ENCODE peak calls at places on chromosomes 13 and 19, in eight cellular contexts. B, K, R, X, F, C, Y and I are unnamed samples.

GRCh38 chr19:56403261-56403660 is 871 bp upstream of the ZNF583 start:
- DNase-seq in X (no peak), R (peak), B (no peak), Y (peak), F (no peak), C (no peak), K (no peak), I (no peak)

GRCh38 chr13:77874406-77874805 is 44.2 kb downstream of the EDNRB start:
- DNase-seq in Y (no peak), K (no peak), C (peak), R (no peak), X (no peak), B (no peak), F (no peak), I (no peak)

GRCh38 chr13:101258071-101258470 is 158.2 kb downstream of the NALCN start:
- DNase-seq in R (peak), K (no peak), B (no peak), X (peak), C (peak), F (peak), Y (no peak), I (no peak)

GRCh38 chr19:9741476-9742171 is 26.9 kb downstream of the ZNF846 start:
- DNase-seq in F (no peak), X (no peak), B (no peak), K (no peak), Y (no peak), R (no peak), C (no peak), I (no peak)

GRCh38 chr19:57664269-57665127 is 4.2 kb upstream of the ZSCAN4 start:
- DNase-seq in C (peak), X (peak), R (peak), F (peak), Y (peak), K (peak), B (peak), I (no peak)

GRCh38 chr13:65095118-65095517 is 2135.0 kb downstream of the PCDH9 start:
- DNase-seq in F (no peak), C (no peak), Y (no peak), R (no peak), X (no peak), B (no peak), K (no peak), I (no peak)

GRCh38 chr19:36025541-36025940 is 7.1 kb downstream of the CLIP3 start:
- DNase-seq in X (no peak), R (no peak), F (no peak), B (no peak), C (no peak), K (no peak), Y (no peak), I (no peak)

GRCh38 chr19:3034845-3035541 is 5.9 kb upstream of the TLE2 start:
- DNase-seq in R (peak), Y (peak), F (peak), K (no peak), X (no peak), B (peak), C (no peak), I (peak)

GRCh38 chr13:64540468-64540867 is 2689.7 kb downstream of the PCDH9 start:
- DNase-seq in F (no peak), C (no peak), R (no peak), B (no peak), X (no peak), Y (no peak), K (no peak), I (no peak)

GRCh38 chr13:80447747-80448146 is 106.8 kb upstream of the SPRY2 start:
- DNase-seq in R (no peak), B (no peak), K (no peak), X (no peak), F (no peak), Y (no peak), C (no peak), I (no peak)

GRCh38 chr13:106383791-106384190 is 151.7 kb downstream of the EFNB2 start:
- DNase-seq in B (no peak), Y (no peak), F (no peak), X (no peak), C (no peak), R (no peak), K (no peak), I (no peak)

GRCh38 chr19:52453324-52454094 is at the start of gene ZNF578:
- DNase-seq in F (no peak), Y (peak), R (peak), K (peak), C (peak), X (peak), B (no peak), I (peak)
- H3K4me3 ChIP-seq in F (no peak), Y (peak), R (peak), K (peak), C (peak), X (no peak), B (no peak), I (peak)

GRCh38 chr13:109728061-109728460 is 58.3 kb downstream of the IRS2 start:
- DNase-seq in B (no peak), C (no peak), F (no peak), K (no peak), Y (no peak), X (no peak), R (no peak), I (no peak)
- H3K4me3 ChIP-seq in B (no peak), C (no peak), F (no peak), K (no peak), Y (no peak), X (no peak), R (no peak), I (no peak)

DNA sequence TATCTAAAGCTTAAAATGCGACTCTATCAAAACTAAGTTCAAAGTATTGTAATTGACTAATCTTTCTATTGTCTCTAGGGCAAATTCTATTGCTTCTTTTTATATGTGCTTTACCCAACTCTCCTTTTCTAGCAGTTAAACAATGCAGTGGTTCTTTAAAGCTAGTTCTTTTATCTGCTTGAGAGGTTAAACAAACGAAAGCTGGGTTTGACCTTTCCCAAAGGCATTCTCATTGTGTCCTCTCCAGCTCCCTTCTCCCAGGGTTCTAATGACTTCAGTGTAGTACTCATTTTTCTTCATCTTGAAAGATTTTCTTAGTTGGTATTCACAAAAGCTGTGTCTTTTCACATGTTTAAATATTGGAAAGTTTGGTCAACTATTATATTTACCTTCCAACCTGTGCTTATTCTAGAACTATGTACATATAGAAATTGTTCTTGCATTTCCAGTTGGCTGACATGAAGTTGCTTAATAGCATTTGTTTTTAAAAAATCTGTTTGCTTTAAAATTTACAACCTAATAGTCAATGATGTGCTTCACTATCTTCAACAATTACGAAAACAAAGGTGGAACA is 1.5 kb downstream of the WASF3 start:
- DNase-seq in F (peak), R (no peak), K (no peak), B (no peak), C (no peak), X (peak), Y (peak), I (no peak)
- H3K4me3 ChIP-seq in F (peak), R (peak), K (peak), B (no peak), C (no peak), X (peak), Y (peak), I (no peak)

GRCh38 chr19:52229524-52229923 is 39.7 kb downstream of the PPP2R1A start:
- DNase-seq in X (no peak), K (peak), F (no peak), Y (no peak), C (no peak), B (no peak), R (no peak), I (no peak)

GRCh38 chr19:52234406-52234805 is 35.0 kb upstream of the ZNF766 start:
- DNase-seq in C (no peak), K (no peak), Y (no peak), B (no peak), X (no peak), R (no peak), F (no peak), I (no peak)

GRCh38 chr19:52227980-52228379 is 38.1 kb downstream of the PPP2R1A start:
- DNase-seq in F (no peak), Y (no peak), R (no peak), B (no peak), C (no peak), K (peak), X (no peak), I (no peak)

GRCh38 chr19:52230685-52231084 is 38.7 kb upstream of the ZNF766 start:
- DNase-seq in K (no peak), C (no peak), R (no peak), X (no peak), F (no peak), Y (no peak), B (no peak), I (no peak)

GRCh38 chr19:52231154-52231565 is 38.2 kb upstream of the ZNF766 start:
- DNase-seq in C (peak), Y (no peak), X (no peak), K (no peak), F (no peak), B (no peak), R (peak), I (no peak)
- H3K4me3 ChIP-seq in C (no peak), Y (no peak), X (no peak), K (no peak), F (no peak), B (no peak), R (no peak), I (no peak)

GRCh38 chr19:16045171-16045570 is 31.1 kb upstream of the TPM4 start:
- DNase-seq in F (no peak), K (no peak), X (no peak), R (no peak), C (no peak), Y (no peak), B (no peak), I (no peak)

GRCh38 chr19:16042533-16043085 is 33.7 kb upstream of the TPM4 start:
- DNase-seq in C (peak), Y (no peak), K (no peak), B (no peak), X (no peak), F (no peak), R (no peak), I (no peak)

GRCh38 chr19:16043156-16043757 is 33.0 kb upstream of the TPM4 start:
- DNase-seq in R (no peak), C (no peak), Y (no peak), B (no peak), X (no peak), K (no peak), F (no peak), I (no peak)

GRCh38 chr19:16045893-16046292 is 30.4 kb upstream of the TPM4 start:
- DNase-seq in C (no peak), K (no peak), F (no peak), B (no peak), X (no peak), Y (no peak), R (no peak), I (no peak)

DNA sequence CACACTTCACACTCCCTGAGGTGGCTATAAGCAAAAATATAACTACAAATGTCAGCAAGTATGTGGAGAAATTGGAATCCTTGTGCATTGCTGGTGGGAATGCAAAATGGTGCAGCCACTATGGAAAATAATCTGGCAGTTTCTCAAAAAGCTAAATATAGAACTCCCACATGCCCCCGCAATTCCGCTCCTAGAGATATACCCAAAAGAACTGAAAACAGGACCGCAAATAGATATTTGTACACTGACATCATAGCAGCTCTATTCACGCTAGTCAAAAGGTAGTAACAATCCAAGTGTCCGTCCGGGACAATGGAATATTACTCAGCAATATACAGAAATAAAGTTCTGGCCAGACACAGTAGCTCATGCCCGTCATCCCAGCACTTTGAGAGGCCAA is 31.5 kb upstream of the TPM4 start:
- DNase-seq in X (no peak), Y (no peak), R (no peak), C (peak), K (no peak), F (no peak), B (no peak), I (no peak)
- H3K4me3 ChIP-seq in X (no peak), Y (no peak), R (no peak), C (no peak), K (no peak), F (no peak), B (no peak), I (no peak)

DNA sequence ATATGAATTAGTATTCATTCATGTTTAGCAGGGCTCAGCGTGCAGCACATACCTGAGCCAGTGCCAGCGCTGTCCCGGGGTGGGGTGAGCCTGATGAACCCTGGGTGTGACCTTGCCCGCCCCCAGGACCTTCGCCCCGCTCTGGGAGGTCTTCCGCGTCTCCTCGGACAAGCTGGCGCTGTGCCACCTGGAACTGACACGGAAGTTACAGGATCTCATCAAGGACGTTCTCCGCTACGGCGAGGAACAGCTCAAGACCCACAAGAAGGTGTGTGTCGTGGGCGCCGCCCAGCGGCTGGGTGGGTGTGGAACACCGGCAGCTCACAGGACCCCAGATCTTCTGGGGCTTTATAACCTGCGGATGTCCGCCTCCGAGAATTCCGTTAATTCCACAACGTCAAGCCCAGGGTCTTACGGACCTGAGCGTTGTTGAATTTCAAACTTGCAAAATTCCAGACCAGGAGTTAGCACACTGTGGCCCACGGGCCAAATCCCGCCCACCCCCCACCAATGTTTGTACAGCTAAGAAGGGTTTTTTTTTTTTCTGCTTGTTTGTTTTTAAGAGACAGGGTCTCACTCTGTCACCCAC is 15.4 kb downstream of the FCHO1 start:
- DNase-seq in F (peak), C (peak), B (peak), K (peak), X (peak), Y (peak), R (peak), I (peak)
- H3K4me3 ChIP-seq in F (no peak), C (no peak), B (peak), K (no peak), X (no peak), Y (no peak), R (no peak), I (no peak)

DNA sequence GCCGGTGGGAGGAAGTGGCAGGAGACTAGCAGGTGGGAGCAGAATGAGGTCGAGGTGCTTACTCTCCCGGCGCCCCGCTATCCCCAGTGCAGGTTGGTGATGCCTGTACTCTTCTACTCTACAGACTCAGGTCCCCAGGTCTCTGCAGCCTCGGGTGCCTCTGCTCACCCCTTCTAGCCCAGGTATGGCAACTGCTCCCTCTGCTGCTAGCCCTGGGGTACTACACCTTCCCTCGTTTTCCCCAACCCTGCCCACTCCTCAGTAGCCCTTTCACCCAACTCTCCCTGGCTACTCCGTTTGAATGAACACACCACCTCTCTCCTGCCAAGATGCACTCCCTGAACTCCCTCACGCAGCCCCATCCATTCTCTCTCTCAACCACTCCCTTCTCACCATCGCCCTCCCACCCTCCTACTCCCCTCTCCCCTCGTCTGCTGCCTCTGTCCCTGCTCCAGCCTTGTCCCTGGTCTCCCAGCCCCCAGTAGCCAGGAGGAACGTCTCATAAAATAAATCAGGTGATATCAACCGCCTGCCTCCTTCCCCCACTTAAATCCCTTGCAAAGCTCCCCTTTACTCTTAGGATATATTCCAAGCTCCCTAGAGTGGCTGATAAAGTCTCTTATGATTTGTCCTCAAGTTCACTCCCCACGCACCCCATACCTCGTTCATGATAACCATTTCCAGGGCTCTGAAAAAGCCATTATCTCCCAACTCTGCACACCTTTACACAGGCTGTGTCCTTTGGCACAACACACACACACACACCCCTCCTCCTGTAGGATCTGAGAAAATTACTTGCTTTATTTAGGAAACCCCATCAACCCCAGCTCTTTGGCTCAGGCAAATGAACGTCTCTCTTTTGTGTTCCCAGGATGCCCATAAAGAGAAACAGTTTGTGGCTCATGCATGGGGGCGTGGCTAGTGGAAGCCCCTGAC is 8.2 kb upstream of the MEIS3 start:
- DNase-seq in R (peak), Y (peak), B (peak), C (peak), K (no peak), F (peak), X (peak), I (peak)
- H3K4me3 ChIP-seq in R (no peak), Y (peak), B (no peak), C (peak), K (no peak), F (no peak), X (peak), I (no peak)

GRCh38 chr19:8368136-8368535 is 4.2 kb downstream of the ANGPTL4 start:
- DNase-seq in F (no peak), B (no peak), C (no peak), R (no peak), K (no peak), X (no peak), Y (no peak), I (no peak)

GRCh38 chr19:8370176-8371010 is 6.4 kb downstream of the ANGPTL4 start:
- DNase-seq in K (no peak), Y (no peak), R (no peak), X (no peak), B (no peak), F (no peak), C (no peak), I (no peak)

GRCh38 chr19:8373867-8374813 is 10.2 kb downstream of the ANGPTL4 start:
- DNase-seq in X (no peak), Y (no peak), R (no peak), B (peak), K (no peak), C (no peak), F (no peak), I (peak)

GRCh38 chr19:8367327-8368001 is 3.5 kb downstream of the ANGPTL4 start:
- DNase-seq in K (peak), R (peak), C (peak), X (peak), Y (peak), F (peak), B (no peak), I (peak)

GRCh38 chr19:8371011-8371804 is 7.3 kb downstream of the ANGPTL4 start:
- DNase-seq in R (no peak), F (no peak), C (no peak), X (no peak), B (no peak), K (no peak), Y (no peak), I (no peak)
- H3K4me3 ChIP-seq in R (no peak), F (no peak), C (no peak), X (no peak), B (no peak), K (no peak), Y (no peak), I (peak)

GRCh38 chr13:98344392-98344791 is 167.3 kb upstream of the RNF113B start:
- DNase-seq in B (no peak), K (no peak), F (no peak), X (no peak), Y (no peak), R (no peak), C (no peak), I (no peak)
- H3K4me3 ChIP-seq in B (no peak), K (no peak), F (no peak), X (no peak), Y (no peak), R (no peak), C (no peak), I (no peak)